ENCODE peak calls at places on chromosomes 16 and 17, in five cellular contexts. C is pancreas, G is testis, R is fibroblast of lung, B is cardiac muscle cell. H is an unnamed sample.
A peak's percentile ranks its signal among the peaks of the same experiment; 100 is the strongest.

GRCh38 chr17:13031718-13032350 is 14.0 kb upstream of the ELAC2 start:
- DNase-seq in C (peak; percentile 32), G (peak; percentile 74), R (peak; percentile 59), B (peak; percentile 76), H (peak; percentile 25)

GRCh38 chr16:48535831-48536599 is 74.0 kb downstream of the N4BP1 start:
- DNase-seq in C (peak; percentile 39), G (peak; percentile 56), R (peak; percentile 82), B (peak; percentile 92), H (peak; percentile 65)

GRCh38 chr16:25108054-25108453 is 3.5 kb upstream of the LCMT1 start:
- DNase-seq in C (no peak), G (no peak), R (no peak), B (no peak), H (no peak)

GRCh38 chr16:2969545-2970521 is 685 bp downstream of the PAQR4 start:
- DNase-seq in C (peak; percentile 85), G (no peak), R (peak; percentile 19), B (peak; percentile 32), H (no peak)

GRCh38 chr17:3766783-3767182 is 34.2 kb downstream of the ITGAE start:
- DNase-seq in C (no peak), G (no peak), R (no peak), B (no peak), H (no peak)

GRCh38 chr17:65142247-65142646 is 5.1 kb downstream of the RGS9 start:
- DNase-seq in C (no peak), G (no peak), R (no peak), B (no peak), H (no peak)

GRCh38 chr17:73394523-73395450 is 83.0 kb upstream of the CDC42EP4 start:
- DNase-seq in C (no peak), G (no peak), R (no peak), B (no peak), H (no peak)

GRCh38 chr17:67974186-67974585 is 22.1 kb downstream of the C17orf58 start:
- DNase-seq in C (no peak), G (no peak), R (no peak), B (no peak), H (no peak)

GRCh38 chr16:69762843-69763556 is 868 bp downstream of the WWP2 start:
- DNase-seq in C (no peak), G (no peak), R (peak; percentile 40), B (peak; percentile 36), H (no peak)

GRCh38 chr17:44389723-44390202 is 314 bp upstream of the ITGA2B start:
- DNase-seq in C (no peak), G (no peak), R (no peak), B (no peak), H (no peak)

GRCh38 chr17:8140413-8141029 is 11.7 kb downstream of the PER1 start:
- DNase-seq in C (peak; percentile 47), G (no peak), R (no peak), B (no peak), H (peak; percentile 35)

GRCh38 chr17:8022358-8023038 is 16.4 kb upstream of the ALOX15B start:
- DNase-seq in C (no peak), G (no peak), R (no peak), B (no peak), H (no peak)

GRCh38 chr17:8121531-8122390 is 2.1 kb downstream of the HES7 start:
- DNase-seq in C (peak; percentile 67), G (peak; percentile 59), R (peak; percentile 72), B (peak; percentile 66), H (peak; percentile 82)

GRCh38 chr16:6722786-6723185 is 609.9 kb upstream of the RBFOX1 start:
- DNase-seq in C (no peak), G (no peak), R (no peak), B (no peak), H (no peak)

GRCh38 chr17:38707678-38708351 is 2.7 kb downstream of the MLLT6 start:
- DNase-seq in C (no peak), G (peak; percentile 47), R (no peak), B (no peak), H (no peak)

GRCh38 chr16:14548933-14549788 is 80.9 kb downstream of the PARN start:
- DNase-seq in C (no peak), G (no peak), R (no peak), B (no peak), H (no peak)

GRCh38 chr16:2860826-2861567 is 3.0 kb upstream of the PRSS22 start:
- DNase-seq in C (no peak), G (no peak), R (no peak), B (peak; percentile 45), H (no peak)

GRCh38 chr17:45814622-45815606 is 29.8 kb upstream of the SPPL2C start:
- DNase-seq in C (no peak), G (no peak), R (no peak), B (no peak), H (no peak)

GRCh38 chr17:74569392-74570003 is 2.2 kb upstream of the CD300H start:
- DNase-seq in C (no peak), G (peak; percentile 48), R (peak; percentile 82), B (peak; percentile 99), H (peak; percentile 61)

GRCh38 chr17:67421869-67422273 is 44.8 kb downstream of the PITPNC1 start:
- DNase-seq in C (no peak), G (no peak), R (peak; percentile 73), B (peak; percentile 36), H (no peak)

GRCh38 chr17:70091005-70091568 is 16.1 kb downstream of the KCNJ16 start:
- DNase-seq in C (no peak), G (no peak), R (no peak), B (no peak), H (no peak)

GRCh38 chr17:10556301-10557005 is 7.0 kb upstream of the MYH2 start:
- DNase-seq in C (no peak), G (no peak), R (no peak), B (peak; percentile 48), H (no peak)

GRCh38 chr17:51546114-51546513 is 285.8 kb downstream of the UTP18 start:
- DNase-seq in C (no peak), G (no peak), R (no peak), B (no peak), H (no peak)

GRCh38 chr17:78185981-78186688 is 717 bp downstream of the TK1 start:
- DNase-seq in C (peak; percentile 54), G (no peak), R (no peak), B (no peak), H (no peak)

GRCh38 chr16:8730335-8730915 is 56.0 kb downstream of the ABAT start:
- DNase-seq in C (peak; percentile 82), G (no peak), R (no peak), B (no peak), H (no peak)

GRCh38 chr17:185445-186138 is 4.1 kb upstream of the DOC2B start:
- DNase-seq in C (peak; percentile 5), G (no peak), R (no peak), B (no peak), H (no peak)

GRCh38 chr17:2637422-2637821 is 44.0 kb downstream of the PAFAH1B1 start:
- DNase-seq in C (no peak), G (no peak), R (no peak), B (no peak), H (no peak)
- H3K36me3 ChIP-seq in C (no peaks in the 10 kb centered on the region), G (no peaks in the 10 kb centered on the region), R (peaks cover 2% of the 10 kb centered on the region), B (peaks cover 19% of the 10 kb centered on the region), H (no peaks in the 10 kb centered on the region)

DNA sequence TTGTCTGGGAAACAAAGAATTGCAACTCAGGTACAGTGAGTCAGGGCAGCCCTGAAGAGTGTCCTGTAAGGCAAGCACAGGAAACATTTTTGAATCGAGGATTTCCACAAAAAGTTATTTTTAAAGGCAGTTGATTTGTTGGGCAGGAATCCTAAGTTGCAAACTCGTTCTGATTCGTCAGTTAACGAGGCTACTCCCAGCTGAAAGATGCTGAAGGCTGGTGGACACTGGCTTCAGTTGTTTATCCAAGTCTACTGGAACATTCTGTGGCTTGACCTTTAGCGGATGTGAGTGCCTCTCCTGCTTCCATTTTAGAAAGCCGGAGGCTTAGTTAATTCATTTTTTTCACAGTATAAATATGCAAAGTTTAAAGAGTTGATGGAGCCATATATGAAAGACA is 84.2 kb downstream of the KCNJ12 start:
- DNase-seq in C (no peak), G (no peak), R (peak; percentile 93), B (peak; percentile 59), H (no peak)
- H3K27me3 ChIP-seq in C (no peaks in the 10 kb centered on the region), G (no peaks in the 10 kb centered on the region), R (peaks cover 7% of the 10 kb centered on the region), B (no peaks in the 10 kb centered on the region), H (no peaks in the 10 kb centered on the region)

DNA sequence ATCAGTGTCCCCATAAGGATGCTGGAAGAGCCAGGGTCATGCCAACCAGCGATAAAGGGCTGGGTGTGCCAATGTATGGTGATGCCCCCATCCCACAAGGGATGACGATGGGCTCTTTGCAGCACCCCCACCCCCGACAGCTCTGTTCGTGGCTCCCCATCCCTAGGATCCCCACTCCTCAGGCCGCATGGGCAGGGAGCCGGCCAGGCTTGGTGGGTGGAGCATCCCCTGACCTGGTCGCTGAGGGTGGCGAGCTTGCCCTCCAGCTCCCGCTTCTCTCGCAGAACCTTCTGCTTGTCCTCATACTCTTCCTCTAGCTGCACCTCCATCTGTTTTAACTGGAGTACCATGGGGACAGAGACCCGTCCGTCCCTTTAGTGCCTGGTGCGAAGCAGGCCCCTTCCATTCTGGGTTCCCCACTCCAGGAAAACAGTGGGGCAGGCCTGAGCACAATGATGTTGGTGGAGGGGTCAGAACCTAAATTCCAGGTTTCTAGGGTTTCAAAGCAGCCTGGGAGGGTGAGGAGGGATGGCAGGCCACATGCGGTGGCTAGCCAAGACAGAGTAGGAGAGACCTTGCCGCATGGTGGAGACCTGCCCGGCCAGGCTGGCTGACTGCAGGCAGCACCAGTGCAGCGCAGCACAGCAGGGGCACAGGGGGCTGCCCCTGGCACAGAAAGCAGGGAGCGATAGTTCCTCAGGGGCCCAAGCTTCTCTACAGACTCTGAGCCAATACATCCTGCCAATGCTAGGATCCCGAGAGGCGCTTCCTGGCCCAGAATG is 50.3 kb downstream of the PIPOX start:
- DNase-seq in C (no peak), G (no peak), R (no peak), B (no peak), H (no peak)
- H3K36me3 ChIP-seq in C (peaks cover 42% of the 10 kb centered on the region), G (no peaks in the 10 kb centered on the region), R (peaks cover 37% of the 10 kb centered on the region), B (peaks cover 86% of the 10 kb centered on the region), H (no peaks in the 10 kb centered on the region)

GRCh38 chr17:63142836-63143235 is 176.8 kb downstream of the TANC2 start:
- DNase-seq in C (no peak), G (no peak), R (no peak), B (no peak), H (no peak)
- H3K27me3 ChIP-seq in C (no peaks in the 10 kb centered on the region), G (no peaks in the 10 kb centered on the region), R (no peaks in the 10 kb centered on the region), B (no peaks in the 10 kb centered on the region), H (no peaks in the 10 kb centered on the region)

GRCh38 chr16:84661418-84662060 is 13.2 kb downstream of the KLHL36 start:
- DNase-seq in C (no peak), G (no peak), R (no peak), B (no peak), H (peak; percentile 37)

GRCh38 chr16:84659656-84660300 is 11.5 kb downstream of the KLHL36 start:
- DNase-seq in C (no peak), G (no peak), R (no peak), B (no peak), H (no peak)

GRCh38 chr16:84658690-84659089 is 10.4 kb downstream of the KLHL36 start:
- DNase-seq in C (no peak), G (no peak), R (no peak), B (no peak), H (no peak)

GRCh38 chr16:84662471-84662870 is 14.2 kb downstream of the KLHL36 start:
- DNase-seq in C (no peak), G (no peak), R (no peak), B (no peak), H (no peak)

DNA sequence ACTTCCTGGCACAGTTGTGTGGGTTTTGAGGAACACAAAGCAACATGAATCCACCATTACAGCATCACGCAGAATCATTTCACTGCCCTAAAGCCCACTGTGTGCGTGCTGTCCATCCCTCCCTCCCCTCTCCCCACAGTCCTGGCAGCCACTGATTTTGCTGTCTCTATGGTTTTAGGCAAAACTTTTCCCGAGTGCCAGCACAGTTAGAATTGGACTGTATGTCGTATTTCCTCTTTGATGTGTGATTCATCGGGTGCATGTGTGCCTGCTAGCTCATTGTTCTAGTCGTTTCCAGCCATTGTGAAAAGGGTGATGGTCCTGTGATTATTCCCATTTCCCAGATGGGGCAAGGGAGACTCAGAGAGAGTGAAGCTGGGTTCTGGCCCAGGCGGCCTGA is 12.7 kb downstream of the KLHL36 start:
- DNase-seq in C (no peak), G (no peak), R (no peak), B (no peak), H (no peak)
- H3K36me3 ChIP-seq in C (peaks cover 38% of the 10 kb centered on the region), G (no peaks in the 10 kb centered on the region), R (peaks cover 42% of the 10 kb centered on the region), B (peaks cover 33% of the 10 kb centered on the region), H (no peaks in the 10 kb centered on the region)